ENCODE peak calls at places on chromosomes 7 and 10, in eight cellular contexts. One of them, this sample, is unnamed.

GRCh38 chr7:133545613-133546012 is 292.7 kb downstream of the EXOC4 start:
- DNase-seq in GM23338: no peak
- DNase-seq in DMS79: no peak
- DNase-seq in CD4-positive, alpha-beta T cell: no peak
- DNase-seq in stimulated activated CD8-positive, alpha-beta memory T cell treated with anti-CD3 and anti-CD28 coated beads, Interleukin-7, amount 100 ng/mL, for 1 hour: no peak
- DNase-seq in stimulated activated naive B cell treated with anti-CD40 and anti-IgM and Interleukin-4, amounts not matched to agents 10 μg/mL and 1 μg/mL and 100 μg/mL, for 72 hours: no peak
- DNase-seq in iPS-NIHi11: no peak
- DNase-seq in kidney tubule cell: no peak
- DNase-seq in this sample: no peak

GRCh38 chr7:22387583-22387982 is 30.6 kb upstream of the RAPGEF5 start:
- DNase-seq in CD4-positive, alpha-beta T cell: no peak
- DNase-seq in DMS79: no peak
- DNase-seq in iPS-NIHi11: no peak
- DNase-seq in kidney tubule cell: peak; percentile 10
- DNase-seq in stimulated activated CD8-positive, alpha-beta memory T cell treated with anti-CD3 and anti-CD28 coated beads, Interleukin-7, amount 100 ng/mL, for 1 hour: no peak
- DNase-seq in stimulated activated naive B cell treated with anti-CD40 and anti-IgM and Interleukin-4, amounts not matched to agents 10 μg/mL and 1 μg/mL and 100 μg/mL, for 72 hours: no peak
- DNase-seq in GM23338: no peak
- DNase-seq in this sample: no peak

GRCh38 chr10:114022751-114023150 is 20.9 kb upstream of the ADRB1 start:
- DNase-seq in stimulated activated naive B cell treated with anti-CD40 and anti-IgM and Interleukin-4, amounts not matched to agents 10 μg/mL and 1 μg/mL and 100 μg/mL, for 72 hours: no peak
- DNase-seq in stimulated activated CD8-positive, alpha-beta memory T cell treated with anti-CD3 and anti-CD28 coated beads, Interleukin-7, amount 100 ng/mL, for 1 hour: no peak
- DNase-seq in CD4-positive, alpha-beta T cell: no peak
- DNase-seq in iPS-NIHi11: no peak
- DNase-seq in kidney tubule cell: no peak
- DNase-seq in GM23338: no peak
- DNase-seq in DMS79: no peak
- DNase-seq in this sample: no peak

GRCh38 chr7:106065560-106066500 is 46.3 kb downstream of the SYPL1 start:
- DNase-seq in DMS79: peak; percentile 26
- DNase-seq in stimulated activated CD8-positive, alpha-beta memory T cell treated with anti-CD3 and anti-CD28 coated beads, Interleukin-7, amount 100 ng/mL, for 1 hour: no peak
- DNase-seq in iPS-NIHi11: no peak
- DNase-seq in stimulated activated naive B cell treated with anti-CD40 and anti-IgM and Interleukin-4, amounts not matched to agents 10 μg/mL and 1 μg/mL and 100 μg/mL, for 72 hours: no peak
- DNase-seq in CD4-positive, alpha-beta T cell: no peak
- DNase-seq in kidney tubule cell: peak; percentile 63
- DNase-seq in GM23338: no peak
- DNase-seq in this sample: no peak

GRCh38 chr7:45099891-45100760 is 11.4 kb upstream of the NACAD start:
- DNase-seq in CD4-positive, alpha-beta T cell: no peak
- DNase-seq in kidney tubule cell: no peak
- DNase-seq in GM23338: no peak
- DNase-seq in stimulated activated CD8-positive, alpha-beta memory T cell treated with anti-CD3 and anti-CD28 coated beads, Interleukin-7, amount 100 ng/mL, for 1 hour: no peak
- DNase-seq in DMS79: no peak
- DNase-seq in iPS-NIHi11: no peak
- DNase-seq in stimulated activated naive B cell treated with anti-CD40 and anti-IgM and Interleukin-4, amounts not matched to agents 10 μg/mL and 1 μg/mL and 100 μg/mL, for 72 hours: no peak
- DNase-seq in this sample: no peak

GRCh38 chr10:131692176-131692575 is 208.6 kb upstream of the PPP2R2D start:
- DNase-seq in kidney tubule cell: no peak
- DNase-seq in stimulated activated CD8-positive, alpha-beta memory T cell treated with anti-CD3 and anti-CD28 coated beads, Interleukin-7, amount 100 ng/mL, for 1 hour: no peak
- DNase-seq in DMS79: no peak
- DNase-seq in GM23338: no peak
- DNase-seq in stimulated activated naive B cell treated with anti-CD40 and anti-IgM and Interleukin-4, amounts not matched to agents 10 μg/mL and 1 μg/mL and 100 μg/mL, for 72 hours: no peak
- DNase-seq in CD4-positive, alpha-beta T cell: no peak
- DNase-seq in iPS-NIHi11: no peak
- DNase-seq in this sample: no peak

GRCh38 chr10:29081231-29081630 is 207.6 kb upstream of the LYZL1 start:
- DNase-seq in GM23338: no peak
- DNase-seq in iPS-NIHi11: no peak
- DNase-seq in DMS79: no peak
- DNase-seq in kidney tubule cell: no peak
- DNase-seq in stimulated activated naive B cell treated with anti-CD40 and anti-IgM and Interleukin-4, amounts not matched to agents 10 μg/mL and 1 μg/mL and 100 μg/mL, for 72 hours: no peak
- DNase-seq in CD4-positive, alpha-beta T cell: no peak
- DNase-seq in stimulated activated CD8-positive, alpha-beta memory T cell treated with anti-CD3 and anti-CD28 coated beads, Interleukin-7, amount 100 ng/mL, for 1 hour: no peak
- DNase-seq in this sample: no peak

GRCh38 chr10:63105811-63106755 is 27.0 kb upstream of the NRBF2 start:
- DNase-seq in GM23338: peak; percentile 25
- DNase-seq in iPS-NIHi11: no peak
- DNase-seq in kidney tubule cell: peak; percentile 70
- DNase-seq in DMS79: no peak
- DNase-seq in CD4-positive, alpha-beta T cell: no peak
- DNase-seq in stimulated activated naive B cell treated with anti-CD40 and anti-IgM and Interleukin-4, amounts not matched to agents 10 μg/mL and 1 μg/mL and 100 μg/mL, for 72 hours: no peak
- DNase-seq in stimulated activated CD8-positive, alpha-beta memory T cell treated with anti-CD3 and anti-CD28 coated beads, Interleukin-7, amount 100 ng/mL, for 1 hour: no peak
- DNase-seq in this sample: no peak

GRCh38 chr10:132784582-132785432 is 1.1 kb downstream of the NKX6-2 start:
- DNase-seq in stimulated activated CD8-positive, alpha-beta memory T cell treated with anti-CD3 and anti-CD28 coated beads, Interleukin-7, amount 100 ng/mL, for 1 hour: no peak
- DNase-seq in GM23338: peak; percentile 75
- DNase-seq in CD4-positive, alpha-beta T cell: no peak
- DNase-seq in iPS-NIHi11: no peak
- DNase-seq in kidney tubule cell: no peak
- DNase-seq in stimulated activated naive B cell treated with anti-CD40 and anti-IgM and Interleukin-4, amounts not matched to agents 10 μg/mL and 1 μg/mL and 100 μg/mL, for 72 hours: no peak
- DNase-seq in DMS79: no peak
- DNase-seq in this sample: no peak

GRCh38 chr7:101688183-101688831 is 59.2 kb upstream of the MYL10 start:
- DNase-seq in stimulated activated naive B cell treated with anti-CD40 and anti-IgM and Interleukin-4, amounts not matched to agents 10 μg/mL and 1 μg/mL and 100 μg/mL, for 72 hours: peak; percentile 67
- DNase-seq in stimulated activated CD8-positive, alpha-beta memory T cell treated with anti-CD3 and anti-CD28 coated beads, Interleukin-7, amount 100 ng/mL, for 1 hour: peak; percentile 68
- DNase-seq in iPS-NIHi11: peak; percentile 98
- DNase-seq in GM23338: peak; percentile 85
- DNase-seq in kidney tubule cell: peak; percentile 58
- DNase-seq in CD4-positive, alpha-beta T cell: peak; percentile 72
- DNase-seq in DMS79: no peak
- DNase-seq in this sample: peak; percentile 93

GRCh38 chr7:105643384-105643783 is 62.1 kb upstream of the EFCAB10 start:
- DNase-seq in stimulated activated naive B cell treated with anti-CD40 and anti-IgM and Interleukin-4, amounts not matched to agents 10 μg/mL and 1 μg/mL and 100 μg/mL, for 72 hours: no peak
- DNase-seq in GM23338: peak; percentile 90
- DNase-seq in DMS79: no peak
- DNase-seq in iPS-NIHi11: peak; percentile 72
- DNase-seq in CD4-positive, alpha-beta T cell: no peak
- DNase-seq in kidney tubule cell: no peak
- DNase-seq in stimulated activated CD8-positive, alpha-beta memory T cell treated with anti-CD3 and anti-CD28 coated beads, Interleukin-7, amount 100 ng/mL, for 1 hour: no peak
- DNase-seq in this sample: no peak

GRCh38 chr7:16891338-16891737 is 9.6 kb upstream of the AGR3 start:
- DNase-seq in stimulated activated naive B cell treated with anti-CD40 and anti-IgM and Interleukin-4, amounts not matched to agents 10 μg/mL and 1 μg/mL and 100 μg/mL, for 72 hours: peak; percentile 6
- DNase-seq in DMS79: peak; percentile 9
- DNase-seq in CD4-positive, alpha-beta T cell: no peak
- DNase-seq in stimulated activated CD8-positive, alpha-beta memory T cell treated with anti-CD3 and anti-CD28 coated beads, Interleukin-7, amount 100 ng/mL, for 1 hour: no peak
- DNase-seq in kidney tubule cell: peak; percentile 68
- DNase-seq in GM23338: peak; percentile 69
- DNase-seq in iPS-NIHi11: peak; percentile 29
- DNase-seq in this sample: no peak

GRCh38 chr10:110576220-110576619 is 8.7 kb downstream of the SMC3 start:
- DNase-seq in CD4-positive, alpha-beta T cell: no peak
- DNase-seq in DMS79: no peak
- DNase-seq in stimulated activated naive B cell treated with anti-CD40 and anti-IgM and Interleukin-4, amounts not matched to agents 10 μg/mL and 1 μg/mL and 100 μg/mL, for 72 hours: no peak
- DNase-seq in iPS-NIHi11: no peak
- DNase-seq in GM23338: no peak
- DNase-seq in kidney tubule cell: peak; percentile 19
- DNase-seq in stimulated activated CD8-positive, alpha-beta memory T cell treated with anti-CD3 and anti-CD28 coated beads, Interleukin-7, amount 100 ng/mL, for 1 hour: no peak
- DNase-seq in this sample: no peak

GRCh38 chr10:97701438-97702064 is 12.0 kb upstream of the MARVELD1 start:
- DNase-seq in iPS-NIHi11: peak; percentile 85
- DNase-seq in kidney tubule cell: peak; percentile 75
- DNase-seq in stimulated activated CD8-positive, alpha-beta memory T cell treated with anti-CD3 and anti-CD28 coated beads, Interleukin-7, amount 100 ng/mL, for 1 hour: no peak
- DNase-seq in GM23338: peak; percentile 92
- DNase-seq in stimulated activated naive B cell treated with anti-CD40 and anti-IgM and Interleukin-4, amounts not matched to agents 10 μg/mL and 1 μg/mL and 100 μg/mL, for 72 hours: peak; percentile 21
- DNase-seq in DMS79: peak; percentile 29
- DNase-seq in CD4-positive, alpha-beta T cell: no peak
- DNase-seq in this sample: no peak

GRCh38 chr7:140230862-140231778 is 54.3 kb upstream of the KDM7A start:
- DNase-seq in iPS-NIHi11: peak; percentile 88
- DNase-seq in stimulated activated naive B cell treated with anti-CD40 and anti-IgM and Interleukin-4, amounts not matched to agents 10 μg/mL and 1 μg/mL and 100 μg/mL, for 72 hours: no peak
- DNase-seq in DMS79: peak; percentile 70
- DNase-seq in GM23338: peak; percentile 94
- DNase-seq in stimulated activated CD8-positive, alpha-beta memory T cell treated with anti-CD3 and anti-CD28 coated beads, Interleukin-7, amount 100 ng/mL, for 1 hour: peak; percentile 20
- DNase-seq in kidney tubule cell: peak; percentile 66
- DNase-seq in CD4-positive, alpha-beta T cell: peak; percentile 58
- DNase-seq in this sample: peak; percentile 74

GRCh38 chr7:129780257-129781127 is 169.0 kb downstream of the NRF1 start:
- DNase-seq in iPS-NIHi11: peak; percentile 93
- DNase-seq in stimulated activated naive B cell treated with anti-CD40 and anti-IgM and Interleukin-4, amounts not matched to agents 10 μg/mL and 1 μg/mL and 100 μg/mL, for 72 hours: no peak
- DNase-seq in stimulated activated CD8-positive, alpha-beta memory T cell treated with anti-CD3 and anti-CD28 coated beads, Interleukin-7, amount 100 ng/mL, for 1 hour: peak; percentile 43
- DNase-seq in DMS79: peak; percentile 89
- DNase-seq in CD4-positive, alpha-beta T cell: peak; percentile 72
- DNase-seq in GM23338: peak; percentile 90
- DNase-seq in kidney tubule cell: peak; percentile 93
- DNase-seq in this sample: peak; percentile 81

GRCh38 chr10:71779641-71780040 is 6.3 kb upstream of the VSIR start:
- DNase-seq in stimulated activated CD8-positive, alpha-beta memory T cell treated with anti-CD3 and anti-CD28 coated beads, Interleukin-7, amount 100 ng/mL, for 1 hour: no peak
- DNase-seq in GM23338: no peak
- DNase-seq in DMS79: no peak
- DNase-seq in CD4-positive, alpha-beta T cell: no peak
- DNase-seq in iPS-NIHi11: no peak
- DNase-seq in stimulated activated naive B cell treated with anti-CD40 and anti-IgM and Interleukin-4, amounts not matched to agents 10 μg/mL and 1 μg/mL and 100 μg/mL, for 72 hours: no peak
- DNase-seq in kidney tubule cell: no peak
- DNase-seq in this sample: no peak

This sample was measured in type B pancreatic cell.